ENCODE peak calls at places on chromosomes 13 and 19, in ten cellular contexts. A, Z, J, R, F, N, D, Q, M and Y are unnamed samples.

GRCh38 chr13:46648166-46648607 is 95.2 kb downstream of the LRCH1 start:
- DNase-seq in A (peak), Z (no peak), J (peak), R (peak), F (no peak), N (peak), D (no peak), Q (peak), M (peak), Y (no peak)

GRCh38 chr13:51726446-51727185 is 77.3 kb downstream of the DHRS12 start:
- DNase-seq in A (no peak), Z (no peak), J (no peak), R (no peak), F (no peak), N (peak), D (no peak), Q (no peak), M (no peak), Y (no peak)

GRCh38 chr13:39875111-39875510 is 219.6 kb downstream of the COG6 start:
- DNase-seq in A (no peak), Z (no peak), J (no peak), R (no peak), F (no peak), N (no peak), D (no peak), Q (no peak), M (no peak), Y (no peak)

GRCh38 chr13:109332501-109333499 is 453.6 kb downstream of the IRS2 start:
- DNase-seq in A (no peak), Z (no peak), J (no peak), R (no peak), F (no peak), N (no peak), D (no peak), Q (no peak), M (no peak), Y (no peak)

GRCh38 chr13:36712785-36713184 is 39.0 kb downstream of the SERTM1 start:
- DNase-seq in A (no peak), Z (no peak), J (no peak), R (no peak), F (no peak), N (peak), D (no peak), Q (no peak), M (peak), Y (no peak)

GRCh38 chr19:48533770-48534169 is 18.2 kb upstream of the SULT2B1 start:
- DNase-seq in A (no peak), Z (no peak), J (no peak), R (no peak), F (no peak), N (no peak), D (no peak), Q (no peak), M (peak), Y (no peak)

GRCh38 chr13:42747399-42747873 is 33.9 kb upstream of the FAM216B start:
- DNase-seq in A (no peak), Z (no peak), J (no peak), R (no peak), F (no peak), N (peak), D (no peak), Q (no peak), M (no peak), Y (no peak)

GRCh38 chr19:49327878-49328544 is 3.0 kb upstream of the SLC6A16 start:
- DNase-seq in A (no peak), Z (no peak), J (no peak), R (no peak), F (no peak), N (peak), D (no peak), Q (no peak), M (peak), Y (no peak)

GRCh38 chr13:37640499-37640898 is 41.9 kb upstream of the POSTN start:
- DNase-seq in A (no peak), Z (no peak), J (no peak), R (peak), F (no peak), N (peak), D (no peak), Q (no peak), M (peak), Y (no peak)

GRCh38 chr19:15432629-15433518 is 14.1 kb upstream of the AKAP8L start:
- DNase-seq in A (peak), Z (peak), J (peak), R (peak), F (peak), N (peak), D (peak), Q (peak), M (peak), Y (peak)

GRCh38 chr13:35531551-35531950 is 55.1 kb upstream of the MAB21L1 start:
- DNase-seq in A (no peak), Z (no peak), J (no peak), R (no peak), F (no peak), N (no peak), D (no peak), Q (no peak), M (no peak), Y (no peak)

GRCh38 chr19:39345956-39346355 is 3.7 kb downstream of the SAMD4B start:
- DNase-seq in A (no peak), Z (no peak), J (no peak), R (no peak), F (no peak), N (no peak), D (no peak), Q (no peak), M (no peak), Y (no peak)
- TF ChIP-seq CTCF in A (no peak), Z (no peak), J (no peak), R (no peak), F (no peak), N (no peak), D (no peak), Q (no peak), M (no peak), Y (no peak)

GRCh38 chr19:28008695-28009094 is 1204.3 kb downstream of the UQCRFS1 start:
- DNase-seq in A (no peak), Z (no peak), J (no peak), R (no peak), F (no peak), N (no peak), D (no peak), Q (no peak), M (no peak), Y (no peak)

DNA sequence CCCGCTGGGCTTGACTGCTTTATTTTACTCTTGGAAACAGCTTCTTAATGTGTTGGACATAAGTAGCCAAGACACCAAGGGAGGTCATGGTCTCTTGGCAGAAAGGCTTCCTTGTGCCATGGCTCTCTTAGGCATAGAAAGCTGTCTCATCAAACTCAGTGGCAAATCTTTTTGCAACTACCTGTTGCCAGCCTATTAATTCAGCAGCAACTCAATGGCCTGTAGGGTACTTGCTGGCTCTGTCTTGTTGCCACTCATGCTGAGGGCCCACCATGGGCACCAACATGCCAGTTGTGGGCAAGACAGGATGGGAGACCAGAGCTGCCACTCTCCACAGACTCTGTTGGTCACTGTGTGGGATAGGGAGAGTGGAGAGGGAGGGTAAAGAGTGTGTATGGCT is 1209.4 kb downstream of the UQCRFS1 start:
- DNase-seq in A (no peak), Z (no peak), J (no peak), R (no peak), F (no peak), N (no peak), D (no peak), Q (no peak), M (no peak), Y (no peak)
- TF ChIP-seq POLR2A in A (no peak), Z (no peak), J (no peak), R (no peak), F (no peak), N (no peak), D (no peak), Q (no peak), M (no peak), Y (no peak)

GRCh38 chr13:22893149-22893548 is 287.6 kb upstream of the SGCG start:
- DNase-seq in A (no peak), Z (no peak), J (no peak), R (no peak), F (no peak), N (no peak), D (no peak), Q (no peak), M (no peak), Y (no peak)

GRCh38 chr13:22893777-22894176 is 287.0 kb upstream of the SGCG start:
- DNase-seq in A (no peak), Z (no peak), J (no peak), R (no peak), F (no peak), N (no peak), D (no peak), Q (no peak), M (no peak), Y (no peak)

GRCh38 chr13:22897571-22898314 is 283.0 kb upstream of the SGCG start:
- DNase-seq in A (no peak), Z (no peak), J (no peak), R (no peak), F (no peak), N (no peak), D (no peak), Q (no peak), M (no peak), Y (no peak)
- TF ChIP-seq CTCF in A (no peak), Z (no peak), J (no peak), R (no peak), F (no peak), N (no peak), D (no peak), Q (no peak), M (no peak), Y (no peak)

GRCh38 chr19:29813665-29814064 is 1.9 kb downstream of the CCNE1 start:
- DNase-seq in A (peak), Z (no peak), J (no peak), R (no peak), F (no peak), N (no peak), D (no peak), Q (no peak), M (no peak), Y (no peak)
- TF ChIP-seq POLR2A in A (no peak), Z (no peak), J (no peak), R (no peak), F (no peak), N (no peak), D (no peak), Q (no peak), M (no peak), Y (no peak)

DNA sequence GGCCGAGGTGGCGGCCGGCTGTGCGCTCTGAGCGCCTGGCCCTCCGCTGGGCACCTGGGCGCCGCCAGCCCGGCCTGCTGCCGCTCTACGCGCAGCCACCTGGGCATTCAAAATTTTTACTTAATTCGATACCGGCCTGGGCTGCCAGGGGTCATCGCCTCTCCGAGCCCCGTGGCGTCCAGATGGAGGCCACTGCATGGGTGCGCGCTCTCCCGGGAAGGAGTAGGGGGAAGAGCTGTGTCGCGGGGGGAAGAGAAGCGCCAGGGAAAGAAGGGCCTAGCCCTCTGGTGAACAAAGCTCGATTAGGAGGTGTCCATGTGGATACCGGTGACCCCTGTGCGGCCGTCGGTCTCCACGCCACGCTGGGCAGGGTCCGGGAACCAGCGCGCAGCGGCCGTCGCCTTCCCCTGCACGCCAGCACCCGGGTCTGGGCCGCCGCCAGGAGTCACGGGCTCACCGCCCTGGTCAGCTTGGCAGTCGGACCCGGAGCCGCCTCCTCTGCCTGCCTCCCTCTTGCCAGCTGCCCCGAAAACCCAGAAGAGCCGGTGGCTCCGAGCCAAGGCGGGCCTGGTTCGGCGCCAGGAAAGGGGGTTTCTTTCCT is 725 bp downstream of the BIVM start:
- DNase-seq in A (peak), Z (no peak), J (peak), R (peak), F (no peak), N (peak), D (no peak), Q (no peak), M (no peak), Y (peak)
- TF ChIP-seq CTCF in A (no peak), Z (no peak), J (no peak), R (no peak), F (no peak), N (no peak), D (no peak), Q (no peak), M (peak), Y (no peak)

GRCh38 chr19:31980851-31981250 is 364.6 kb upstream of the ZNF507 start:
- DNase-seq in A (no peak), Z (no peak), J (no peak), R (no peak), F (no peak), N (no peak), D (no peak), Q (no peak), M (no peak), Y (no peak)
- TF ChIP-seq POLR2A in A (no peak), Z (no peak), J (no peak), R (no peak), F (no peak), N (no peak), D (no peak), Q (no peak), M (no peak), Y (no peak)

GRCh38 chr19:4580021-4580901 is 20.8 kb upstream of the SEMA6B start:
- DNase-seq in A (no peak), Z (no peak), J (no peak), R (no peak), F (peak), N (no peak), D (no peak), Q (no peak), M (no peak), Y (no peak)
- TF ChIP-seq CTCF in A (no peak), Z (no peak), J (no peak), R (no peak), F (peak), N (no peak), D (no peak), Q (no peak), M (no peak), Y (no peak)

DNA sequence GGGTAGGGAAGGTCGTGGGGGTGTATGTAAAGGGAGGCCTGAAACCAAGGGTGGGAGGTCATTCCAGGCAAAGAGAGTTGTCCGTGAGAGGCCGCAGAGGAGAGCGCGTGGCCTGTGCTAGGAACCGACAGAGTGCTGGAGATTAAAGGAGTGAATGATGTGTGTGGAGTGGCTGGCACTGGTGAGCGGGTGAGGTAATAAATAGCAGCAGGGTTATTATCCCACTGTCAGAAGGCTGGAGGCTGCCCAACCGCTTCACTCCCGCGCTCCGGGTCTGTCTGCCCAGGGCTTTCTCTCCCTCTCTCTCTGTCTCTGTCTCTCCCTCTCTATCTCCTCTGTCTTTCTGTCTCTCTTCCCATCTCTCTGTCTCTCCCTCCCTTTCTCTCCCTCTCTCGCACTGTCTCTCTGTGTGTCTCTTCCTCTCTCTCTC is 17.4 kb downstream of the ZNF579 start:
- DNase-seq in A (no peak), Z (no peak), J (no peak), R (peak), F (no peak), N (no peak), D (no peak), Q (no peak), M (no peak), Y (no peak)
- TF ChIP-seq POLR2A in A (no peak), Z (no peak), J (no peak), R (peak), F (no peak), N (no peak), D (no peak), Q (no peak), M (no peak), Y (no peak)

GRCh38 chr13:113777311-113778260 is 18.6 kb downstream of the TMEM255B start:
- DNase-seq in A (peak), Z (no peak), J (no peak), R (no peak), F (peak), N (peak), D (no peak), Q (no peak), M (peak), Y (no peak)
- TF ChIP-seq CTCF in A (no peak), Z (no peak), J (no peak), R (no peak), F (no peak), N (no peak), D (no peak), Q (no peak), M (no peak), Y (no peak)

GRCh38 chr19:57633832-57634131 is 814 bp downstream of the ZNF211 start:
- DNase-seq in A (peak), Z (no peak), J (no peak), R (peak), F (peak), N (no peak), D (no peak), Q (no peak), M (no peak), Y (no peak)

GRCh38 chr19:57637379-57637778 is 4.4 kb downstream of the ZNF211 start:
- DNase-seq in A (peak), Z (no peak), J (no peak), R (no peak), F (no peak), N (no peak), D (no peak), Q (no peak), M (no peak), Y (no peak)

GRCh38 chr19:57632987-57633831 is at the start of gene ZNF211:
- DNase-seq in A (peak), Z (peak), J (peak), R (peak), F (peak), N (peak), D (peak), Q (peak), M (peak), Y (peak)
- TF ChIP-seq POLR2A in A (no peak), Z (no peak), J (no peak), R (peak), F (peak), N (no peak), D (peak), Q (no peak), M (no peak), Y (no peak)